ENCODE peak calls at places on chromosome 22, in nine cellular contexts. Q is SHP77; M is stimulated activated CD8-positive, alpha-beta memory T cell treated with anti-CD3 and anti-CD28 coated beads, Interleukin-15, amount 100 ng/mL, for 1 hour; Z is MCF 10A; N is MV-4-11; A is T-helper 2 cell; I is HAP-1; W is Calu3; T is right lobe of liver. Y is an unnamed sample.

GRCh38 chr22:23068832-23069385 is 1.4 kb upstream of the GNAZ start:
- DNase-seq in T (peak; percentile 32), Q (no peak), W (no peak), M (no peak), I (no peak), Z (no peak), N (no peak), A (no peak), Y (no peak)

GRCh38 chr22:19082101-19082500 is 40.1 kb downstream of the DGCR2 start:
- DNase-seq in I (no peak), W (no peak), A (no peak), M (no peak), Z (no peak), Q (no peak), T (peak; percentile 68), N (no peak), Y (no peak)

GRCh38 chr22:49036513-49036912 is 791.2 kb downstream of the BRD1 start:
- DNase-seq in Q (no peak), Z (no peak), I (no peak), A (no peak), W (no peak), M (no peak), N (no peak), T (no peak), Y (no peak)

GRCh38 chr22:19516378-19517170 is 7.6 kb downstream of the CLDN5 start:
- DNase-seq in T (peak; percentile 36), Z (no peak), N (no peak), I (no peak), M (no peak), Q (no peak), W (no peak), A (no peak), Y (no peak)

GRCh38 chr22:48161354-48161753 is 1398.9 kb downstream of the TBC1D22A start:
- DNase-seq in N (no peak), Q (no peak), I (no peak), M (no peak), Z (no peak), W (no peak), T (no peak), A (no peak), Y (no peak)

GRCh38 chr22:18076060-18076497 is 1.7 kb upstream of the PEX26 start:
- DNase-seq in M (peak; percentile 7), I (peak; percentile 70), N (peak; percentile 75), Z (peak; percentile 89), T (peak; percentile 83), Q (peak; percentile 83), W (peak; percentile 77), A (peak; percentile 63), Y (peak; percentile 61)

GRCh38 chr22:35399678-35400334 is at the start of gene MCM5:
- DNase-seq in M (peak; percentile 95), A (peak; percentile 99), T (peak; percentile 98), W (peak; percentile 97), N (peak; percentile 98), I (peak; percentile 97), Z (peak; percentile 97), Q (peak; percentile 96), Y (peak; percentile 99)

GRCh38 chr22:47286590-47286989 is 524.1 kb downstream of the TBC1D22A start:
- DNase-seq in T (no peak), W (no peak), Q (no peak), I (no peak), N (no peak), Z (no peak), M (no peak), A (no peak), Y (no peak)

GRCh38 chr22:35477911-35478582 is 62.6 kb upstream of the RASD2 start:
- DNase-seq in Z (peak; percentile 94), M (no peak), W (peak; percentile 47), N (peak; percentile 93), T (no peak), A (no peak), Q (peak; percentile 95), I (peak; percentile 50), Y (no peak)

GRCh38 chr22:33188316-33188715 is 130.1 kb upstream of the SYN3 start:
- DNase-seq in W (no peak), Q (peak; percentile 14), A (no peak), T (no peak), I (no peak), N (no peak), M (no peak), Z (peak; percentile 9), Y (no peak)

GRCh38 chr22:37657590-37658132 is 862 bp upstream of the PDXP start:
- DNase-seq in A (no peak), M (no peak), N (peak; percentile 44), T (no peak), I (no peak), W (no peak), Q (no peak), Z (no peak), Y (peak; percentile 64)

GRCh38 chr22:28395920-28396447 is 283.7 kb downstream of the TTC28 start:
- DNase-seq in N (peak; percentile 57), Q (no peak), Z (no peak), A (peak; percentile 39), T (no peak), I (no peak), M (no peak), W (no peak), Y (peak; percentile 37)